ENCODE peak calls at places on chromosome 13, in six cellular contexts. One of them, this sample, is unnamed.

GRCh38 chr13:25732146-25732865 is 319.5 kb downstream of the SHISA2 start:
- DNase-seq in T-helper 17 cell: no peak
- DNase-seq in T-helper 1 cell: no peak
- DNase-seq in GM04504: no peak
- DNase-seq in NCI-H1092 treated with DMSO at 0.1 percent for 48 hours: no peak
- DNase-seq in RPMI7951: peak
- DNase-seq in this sample: peak

GRCh38 chr13:50197705-50198104 is 182.5 kb downstream of the KCNRG start:
- DNase-seq in NCI-H1092 treated with DMSO at 0.1 percent for 48 hours: no peak
- DNase-seq in GM04504: no peak
- DNase-seq in RPMI7951: no peak
- DNase-seq in T-helper 1 cell: no peak
- DNase-seq in T-helper 17 cell: no peak
- DNase-seq in this sample: peak

GRCh38 chr13:110123041-110123809 is 183.7 kb downstream of the COL4A1 start:
- DNase-seq in NCI-H1092 treated with DMSO at 0.1 percent for 48 hours: no peak
- DNase-seq in RPMI7951: no peak
- DNase-seq in T-helper 17 cell: no peak
- DNase-seq in GM04504: no peak
- DNase-seq in T-helper 1 cell: no peak
- DNase-seq in this sample: no peak

GRCh38 chr13:44648392-44649117 is 72.4 kb upstream of the TSC22D1 start:
- DNase-seq in T-helper 17 cell: no peak
- DNase-seq in T-helper 1 cell: no peak
- DNase-seq in RPMI7951: no peak
- DNase-seq in GM04504: no peak
- DNase-seq in NCI-H1092 treated with DMSO at 0.1 percent for 48 hours: no peak
- DNase-seq in this sample: peak

GRCh38 chr13:114043421-114044053 is 69.7 kb upstream of the C13orf46 start:
- DNase-seq in RPMI7951: peak
- DNase-seq in T-helper 1 cell: no peak
- DNase-seq in NCI-H1092 treated with DMSO at 0.1 percent for 48 hours: peak
- DNase-seq in T-helper 17 cell: no peak
- DNase-seq in GM04504: peak
- DNase-seq in this sample: peak

GRCh38 chr13:33195693-33196464 is 89.7 kb downstream of the STARD13 start:
- DNase-seq in NCI-H1092 treated with DMSO at 0.1 percent for 48 hours: no peak
- DNase-seq in RPMI7951: no peak
- DNase-seq in T-helper 17 cell: no peak
- DNase-seq in GM04504: no peak
- DNase-seq in T-helper 1 cell: no peak
- DNase-seq in this sample: no peak

GRCh38 chr13:68099616-68100015 is 869.5 kb upstream of the PCDH9 start:
- DNase-seq in T-helper 1 cell: no peak
- DNase-seq in GM04504: no peak
- DNase-seq in T-helper 17 cell: no peak
- DNase-seq in RPMI7951: no peak
- DNase-seq in NCI-H1092 treated with DMSO at 0.1 percent for 48 hours: no peak
- DNase-seq in this sample: peak

GRCh38 chr13:76992548-76993001 is 694 bp downstream of the CLN5 start:
- DNase-seq in T-helper 17 cell: no peak
- DNase-seq in GM04504: no peak
- DNase-seq in RPMI7951: peak
- DNase-seq in T-helper 1 cell: no peak
- DNase-seq in NCI-H1092 treated with DMSO at 0.1 percent for 48 hours: peak
- DNase-seq in this sample: peak

GRCh38 chr13:111323549-111323948 is 3.1 kb downstream of the TEX29 start:
- DNase-seq in GM04504: no peak
- DNase-seq in RPMI7951: no peak
- DNase-seq in T-helper 17 cell: no peak
- DNase-seq in NCI-H1092 treated with DMSO at 0.1 percent for 48 hours: no peak
- DNase-seq in T-helper 1 cell: no peak
- DNase-seq in this sample: no peak

GRCh38 chr13:50626031-50626643 is 217.4 kb downstream of the DLEU7 start:
- DNase-seq in T-helper 1 cell: no peak
- DNase-seq in RPMI7951: peak
- DNase-seq in GM04504: peak
- DNase-seq in NCI-H1092 treated with DMSO at 0.1 percent for 48 hours: no peak
- DNase-seq in T-helper 17 cell: no peak
- DNase-seq in this sample: peak

GRCh38 chr13:77507931-77508776 is 27.4 kb upstream of the SCEL start:
- DNase-seq in T-helper 17 cell: no peak
- DNase-seq in RPMI7951: peak
- DNase-seq in NCI-H1092 treated with DMSO at 0.1 percent for 48 hours: peak
- DNase-seq in T-helper 1 cell: no peak
- DNase-seq in GM04504: peak
- DNase-seq in this sample: peak

GRCh38 chr13:107395927-107396757 is 819.2 kb downstream of the LIG4 start:
- DNase-seq in GM04504: no peak
- DNase-seq in NCI-H1092 treated with DMSO at 0.1 percent for 48 hours: peak
- DNase-seq in T-helper 1 cell: no peak
- DNase-seq in T-helper 17 cell: no peak
- DNase-seq in RPMI7951: peak
- DNase-seq in this sample: no peak

GRCh38 chr13:27965740-27966640 is 3.1 kb downstream of the CDX2 start:
- DNase-seq in T-helper 1 cell: no peak
- DNase-seq in T-helper 17 cell: no peak
- DNase-seq in GM04504: no peak
- DNase-seq in NCI-H1092 treated with DMSO at 0.1 percent for 48 hours: no peak
- DNase-seq in RPMI7951: no peak
- DNase-seq in this sample: no peak

GRCh38 chr13:26600345-26600761 is 42.9 kb downstream of the WASF3 start:
- DNase-seq in NCI-H1092 treated with DMSO at 0.1 percent for 48 hours: no peak
- DNase-seq in T-helper 1 cell: no peak
- DNase-seq in GM04504: no peak
- DNase-seq in T-helper 17 cell: no peak
- DNase-seq in RPMI7951: no peak
- DNase-seq in this sample: no peak

GRCh38 chr13:76759877-76760276 is 126.3 kb downstream of the KCTD12 start:
- DNase-seq in T-helper 17 cell: no peak
- DNase-seq in GM04504: no peak
- DNase-seq in T-helper 1 cell: no peak
- DNase-seq in NCI-H1092 treated with DMSO at 0.1 percent for 48 hours: no peak
- DNase-seq in RPMI7951: no peak
- DNase-seq in this sample: peak

GRCh38 chr13:106887686-106888085 is 319.7 kb upstream of the ARGLU1 start:
- DNase-seq in RPMI7951: no peak
- DNase-seq in T-helper 17 cell: no peak
- DNase-seq in GM04504: no peak
- DNase-seq in NCI-H1092 treated with DMSO at 0.1 percent for 48 hours: no peak
- DNase-seq in T-helper 1 cell: no peak
- DNase-seq in this sample: no peak

GRCh38 chr13:28584873-28585317 is 74.0 kb upstream of the POMP start:
- DNase-seq in T-helper 17 cell: no peak
- DNase-seq in GM04504: peak
- DNase-seq in NCI-H1092 treated with DMSO at 0.1 percent for 48 hours: no peak
- DNase-seq in RPMI7951: no peak
- DNase-seq in T-helper 1 cell: no peak
- DNase-seq in this sample: peak

GRCh38 chr13:30720470-30720869 is 14.9 kb upstream of the ALOX5AP start:
- DNase-seq in NCI-H1092 treated with DMSO at 0.1 percent for 48 hours: no peak
- DNase-seq in T-helper 1 cell: no peak
- DNase-seq in RPMI7951: no peak
- DNase-seq in T-helper 17 cell: no peak
- DNase-seq in GM04504: no peak
- DNase-seq in this sample: peak

GRCh38 chr13:76129305-76130040 is 493.3 kb downstream of the LMO7 start:
- DNase-seq in T-helper 1 cell: no peak
- DNase-seq in T-helper 17 cell: no peak
- DNase-seq in GM04504: no peak
- DNase-seq in RPMI7951: no peak
- DNase-seq in NCI-H1092 treated with DMSO at 0.1 percent for 48 hours: no peak
- DNase-seq in this sample: no peak

GRCh38 chr13:94967183-94968039 is 255.1 kb upstream of the SOX21 start:
- DNase-seq in T-helper 1 cell: no peak
- DNase-seq in T-helper 17 cell: no peak
- DNase-seq in GM04504: no peak
- DNase-seq in NCI-H1092 treated with DMSO at 0.1 percent for 48 hours: peak
- DNase-seq in RPMI7951: no peak
- DNase-seq in this sample: no peak

GRCh38 chr13:20001351-20001750 is 42.8 kb downstream of the ZMYM2 start:
- DNase-seq in T-helper 1 cell: no peak
- DNase-seq in NCI-H1092 treated with DMSO at 0.1 percent for 48 hours: no peak
- DNase-seq in GM04504: no peak
- DNase-seq in RPMI7951: no peak
- DNase-seq in T-helper 17 cell: no peak
- DNase-seq in this sample: no peak

GRCh38 chr13:37788346-37788745 is 81.2 kb downstream of the TRPC4 start:
- DNase-seq in NCI-H1092 treated with DMSO at 0.1 percent for 48 hours: no peak
- DNase-seq in T-helper 1 cell: no peak
- DNase-seq in GM04504: no peak
- DNase-seq in T-helper 17 cell: no peak
- DNase-seq in RPMI7951: peak
- DNase-seq in this sample: no peak

GRCh38 chr13:23966691-23967615 is 69.7 kb upstream of the C1QTNF9B start:
- DNase-seq in RPMI7951: peak
- DNase-seq in T-helper 1 cell: no peak
- DNase-seq in T-helper 17 cell: no peak
- DNase-seq in NCI-H1092 treated with DMSO at 0.1 percent for 48 hours: no peak
- DNase-seq in GM04504: no peak
- DNase-seq in this sample: no peak

GRCh38 chr13:113120300-113121182 is 2.1 kb upstream of the F10 start:
- DNase-seq in RPMI7951: no peak
- DNase-seq in T-helper 1 cell: no peak
- DNase-seq in NCI-H1092 treated with DMSO at 0.1 percent for 48 hours: no peak
- DNase-seq in GM04504: no peak
- DNase-seq in T-helper 17 cell: no peak
- DNase-seq in this sample: no peak

GRCh38 chr13:102902789-102903347 is 57.0 kb downstream of the ERCC5 start:
- DNase-seq in RPMI7951: no peak
- DNase-seq in T-helper 17 cell: no peak
- DNase-seq in GM04504: no peak
- DNase-seq in NCI-H1092 treated with DMSO at 0.1 percent for 48 hours: no peak
- DNase-seq in T-helper 1 cell: no peak
- DNase-seq in this sample: no peak

This sample was measured in LHCN-M2.